ENCODE peak calls at places on chromosomes 7 and 10, in five cellular contexts. Y is amniotic stem cell; X is NCI-H748 treated with DMSO at 0.1 percent for 48 hours; T is IMR-90; Z is stimulated activated CD4-positive, alpha-beta T cell treated with anti-CD3 and anti-CD28 coated beads, Interleukin-12 subunit alpha, Interleukin-12 subunit beta, amount 100 ng/mL, for 4 hours. S is an unnamed sample.

GRCh38 chr7:28921822-28922221 is 36.3 kb downstream of the TRIL start:
- DNase-seq in Y (peak; percentile 68), X (peak; percentile 81), T (peak; percentile 68), Z (peak; percentile 9), S (peak; percentile 79)

GRCh38 chr7:2018786-2019692 is 213.7 kb downstream of the MAD1L1 start:
- DNase-seq in Y (peak; percentile 49), X (no peak), T (peak; percentile 82), Z (no peak), S (peak; percentile 68)

GRCh38 chr10:21180604-21181003 is 283.5 kb upstream of the NEBL start:
- DNase-seq in Y (no peak), X (no peak), T (no peak), Z (no peak), S (no peak)

GRCh38 chr10:96573036-96573435 is 13.8 kb downstream of the TM9SF3 start:
- DNase-seq in Y (no peak), X (no peak), T (no peak), Z (no peak), S (no peak)

GRCh38 chr10:122234416-122234815 is 36.7 kb upstream of the BTBD16 start:
- DNase-seq in Y (no peak), X (peak; percentile 28), T (peak; percentile 39), Z (no peak), S (no peak)

GRCh38 chr10:83190614-83191013 is 948.7 kb upstream of the GHITM start:
- DNase-seq in Y (no peak), X (no peak), T (no peak), Z (no peak), S (no peak)

GRCh38 chr7:150479023-150479716 is 28.7 kb downstream of the GIMAP8 start:
- DNase-seq in Y (no peak), X (peak; percentile 27), T (no peak), Z (no peak), S (no peak)

GRCh38 chr7:130493275-130493868 is 1.5 kb downstream of the MEST start:
- DNase-seq in Y (no peak), X (no peak), T (peak; percentile 43), Z (no peak), S (no peak)

GRCh38 chr7:120272896-120273475 is at the start of gene KCND2:
- DNase-seq in Y (no peak), X (no peak), T (no peak), Z (no peak), S (peak; percentile 17)

GRCh38 chr10:79409038-79410035 is 36.1 kb downstream of the ZCCHC24 start:
- DNase-seq in Y (no peak), X (no peak), T (no peak), Z (no peak), S (no peak)

GRCh38 chr7:20219446-20220292 is 2.5 kb upstream of the MACC1 start:
- DNase-seq in Y (no peak), X (peak; percentile 74), T (peak; percentile 99), Z (no peak), S (peak; percentile 90)

GRCh38 chr7:30232366-30232765 is 52.0 kb upstream of the ZNRF2 start:
- DNase-seq in Y (no peak), X (no peak), T (no peak), Z (no peak), S (no peak)

GRCh38 chr7:75637854-75638606 is 100.7 kb downstream of the HIP1 start:
- DNase-seq in Y (no peak), X (no peak), T (no peak), Z (no peak), S (no peak)

GRCh38 chr10:90451283-90451682 is 406.6 kb downstream of the HTR7 start:
- DNase-seq in Y (no peak), X (peak; percentile 9), T (no peak), Z (no peak), S (peak; percentile 50)

GRCh38 chr7:32670105-32670504 is 174.8 kb downstream of the AVL9 start:
- DNase-seq in Y (no peak), X (no peak), T (peak; percentile 45), Z (no peak), S (peak; percentile 67)

GRCh38 chr10:99782447-99783286 is at the start of gene ABCC2:
- DNase-seq in Y (no peak), X (no peak), T (no peak), Z (no peak), S (no peak)

GRCh38 chr10:71295641-71296040 is 23.4 kb upstream of the SLC29A3 start:
- DNase-seq in Y (no peak), X (no peak), T (no peak), Z (no peak), S (no peak)

GRCh38 chr10:30662809-30663208 is 33.3 kb upstream of the LYZL2 start:
- DNase-seq in Y (no peak), X (no peak), T (no peak), Z (no peak), S (no peak)